ENCODE peak calls at places on chromosomes 3 and 15, in ten cellular contexts. K, L, B, Z, F, I, M, C, X and T are unnamed samples.

GRCh38 chr3:196585044-196585757 is 16.7 kb downstream of the FBXO45 start:
- DNase-seq in I (no peak), B (no peak), X (no peak), Z (no peak), K (no peak), F (no peak), M (no peak), L (no peak), C (no peak), T (no peak)

GRCh38 chr15:39919740-39920509 is at the start of gene GPR176:
- DNase-seq in K (peak), B (peak), I (peak), M (peak), C (peak), L (peak), F (no peak), X (peak), Z (peak), T (no peak)

GRCh38 chr15:66884661-66885237 is 180.7 kb upstream of the SMAD3 start:
- DNase-seq in M (no peak), I (no peak), K (no peak), F (no peak), L (no peak), B (no peak), Z (peak), X (no peak), C (no peak), T (no peak)

GRCh38 chr3:7573330-7573729 is 712.4 kb downstream of the GRM7 start:
- DNase-seq in X (no peak), B (no peak), C (no peak), K (no peak), L (no peak), F (no peak), M (no peak), Z (no peak), I (no peak), T (no peak)

GRCh38 chr15:49380912-49381311 is 42.1 kb upstream of the FGF7 start:
- DNase-seq in B (no peak), L (no peak), Z (no peak), X (no peak), F (no peak), M (no peak), C (peak), K (no peak), I (no peak), T (no peak)

GRCh38 chr15:48647963-48648362 is 2.5 kb upstream of the FBN1 start:
- DNase-seq in X (no peak), L (peak), I (no peak), C (peak), M (peak), Z (no peak), K (peak), B (no peak), F (no peak), T (no peak)

GRCh38 chr3:190772831-190773230 is 89.7 kb downstream of the GMNC start:
- DNase-seq in C (no peak), B (no peak), F (no peak), L (no peak), X (no peak), I (no peak), Z (no peak), K (no peak), M (no peak), T (no peak)

GRCh38 chr3:86388848-86389247 is 602.1 kb downstream of the VGLL3 start:
- DNase-seq in X (no peak), F (no peak), I (no peak), L (no peak), M (no peak), B (no peak), Z (no peak), K (no peak), C (peak), T (no peak)

GRCh38 chr3:107392549-107393165 is 15.4 kb downstream of the CCDC54 start:
- DNase-seq in M (no peak), C (peak), F (no peak), K (no peak), I (no peak), B (no peak), X (peak), Z (no peak), L (no peak), T (peak)

GRCh38 chr3:8424281-8424680 is 77.3 kb upstream of the LMCD1 start:
- DNase-seq in B (no peak), M (no peak), K (no peak), L (no peak), Z (no peak), F (no peak), I (no peak), C (no peak), X (no peak), T (no peak)

GRCh38 chr3:121998030-121998580 is 23.9 kb downstream of the ILDR1 start:
- DNase-seq in F (no peak), B (no peak), X (peak), M (no peak), C (no peak), Z (peak), I (no peak), L (no peak), K (no peak), T (no peak)

GRCh38 chr15:66898656-66899402 is 166.6 kb upstream of the SMAD3 start:
- DNase-seq in L (no peak), F (no peak), M (no peak), C (peak), K (no peak), Z (no peak), B (no peak), X (no peak), I (no peak), T (no peak)

GRCh38 chr3:147653309-147653923 is 244.3 kb downstream of the ZIC1 start:
- DNase-seq in B (no peak), I (no peak), X (peak), L (no peak), M (no peak), F (no peak), K (no peak), C (no peak), Z (no peak), T (no peak)

GRCh38 chr3:176798680-176799079 is 398.6 kb downstream of the TBL1XR1 start:
- DNase-seq in I (no peak), M (no peak), L (no peak), Z (no peak), X (no peak), B (no peak), K (no peak), C (no peak), F (no peak), T (no peak)

GRCh38 chr15:77033729-77034619 is 36.9 kb downstream of the TSPAN3 start:
- DNase-seq in I (peak), X (no peak), F (no peak), Z (peak), K (peak), L (no peak), M (no peak), B (no peak), C (no peak), T (no peak)

GRCh38 chr3:173221010-173221409 is 80.0 kb upstream of the SPATA16 start:
- DNase-seq in C (peak), L (no peak), I (no peak), K (no peak), X (no peak), B (no peak), M (no peak), Z (no peak), F (no peak), T (no peak)

GRCh38 chr3:107117922-107118576 is 259.2 kb upstream of the CCDC54 start:
- DNase-seq in B (peak), Z (peak), X (peak), F (no peak), I (no peak), L (peak), M (peak), K (peak), C (peak), T (no peak)

GRCh38 chr3:188797045-188797444 is 374.7 kb upstream of the TPRG1 start:
- DNase-seq in L (no peak), F (no peak), Z (no peak), B (no peak), C (peak), X (no peak), I (no peak), K (no peak), M (no peak), T (no peak)

GRCh38 chr3:188792788-188793187 is 379.0 kb upstream of the TPRG1 start:
- DNase-seq in C (peak), B (peak), Z (peak), I (peak), M (no peak), K (peak), L (peak), F (no peak), X (peak), T (no peak)

GRCh38 chr3:188801393-188801792 is 370.4 kb upstream of the TPRG1 start:
- DNase-seq in F (no peak), K (no peak), M (no peak), Z (no peak), L (no peak), I (no peak), C (no peak), B (no peak), X (no peak), T (no peak)

GRCh38 chr3:188796122-188796631 is 375.6 kb upstream of the TPRG1 start:
- DNase-seq in I (peak), L (no peak), M (no peak), Z (peak), K (no peak), X (peak), B (peak), F (no peak), C (no peak), T (no peak)
- H3K27ac ChIP-seq in I (no peak), L (no peak), M (no peak), Z (peak), K (peak), X (peak), B (no peak), F (no peak), C (no peak), T (peak)

GRCh38 chr15:80727196-80727595 is 32.1 kb downstream of the ABHD17C start:
- DNase-seq in F (no peak), Z (no peak), M (no peak), L (no peak), K (no peak), C (peak), X (peak), B (no peak), I (no peak), T (no peak)
- H3K27ac ChIP-seq in F (no peak), Z (no peak), M (no peak), L (no peak), K (no peak), C (no peak), X (no peak), B (peak), I (no peak), T (no peak)

GRCh38 chr3:19888428-19889152 is 45.4 kb downstream of the EFHB start:
- DNase-seq in B (no peak), M (no peak), X (no peak), F (no peak), C (no peak), L (no peak), K (no peak), I (no peak), Z (no peak), T (no peak)
- H3K27ac ChIP-seq in B (no peak), M (no peak), X (peak), F (no peak), C (no peak), L (peak), K (peak), I (no peak), Z (no peak), T (peak)

GRCh38 chr3:13280856-13281656 is 139.1 kb downstream of the NUP210 start:
- DNase-seq in C (peak), Z (no peak), K (no peak), L (no peak), B (peak), I (no peak), F (no peak), M (no peak), X (no peak), T (no peak)
- H3K27ac ChIP-seq in C (no peak), Z (no peak), K (peak), L (peak), B (peak), I (no peak), F (no peak), M (no peak), X (no peak), T (no peak)

GRCh38 chr3:133506215-133506901 is 67.1 kb upstream of the CDV3 start:
- DNase-seq in I (no peak), B (no peak), F (peak), K (no peak), L (no peak), C (no peak), Z (no peak), M (no peak), X (no peak), T (no peak)
- H3K27ac ChIP-seq in I (no peak), B (no peak), F (peak), K (no peak), L (peak), C (no peak), Z (no peak), M (no peak), X (no peak), T (no peak)

GRCh38 chr3:157416347-157417087 is 20.1 kb upstream of the PTX3 start:
- DNase-seq in Z (no peak), I (no peak), B (no peak), M (no peak), K (no peak), C (no peak), F (no peak), X (no peak), L (no peak), T (no peak)
- H3K27ac ChIP-seq in Z (no peak), I (no peak), B (no peak), M (no peak), K (no peak), C (no peak), F (no peak), X (no peak), L (no peak), T (no peak)

DNA sequence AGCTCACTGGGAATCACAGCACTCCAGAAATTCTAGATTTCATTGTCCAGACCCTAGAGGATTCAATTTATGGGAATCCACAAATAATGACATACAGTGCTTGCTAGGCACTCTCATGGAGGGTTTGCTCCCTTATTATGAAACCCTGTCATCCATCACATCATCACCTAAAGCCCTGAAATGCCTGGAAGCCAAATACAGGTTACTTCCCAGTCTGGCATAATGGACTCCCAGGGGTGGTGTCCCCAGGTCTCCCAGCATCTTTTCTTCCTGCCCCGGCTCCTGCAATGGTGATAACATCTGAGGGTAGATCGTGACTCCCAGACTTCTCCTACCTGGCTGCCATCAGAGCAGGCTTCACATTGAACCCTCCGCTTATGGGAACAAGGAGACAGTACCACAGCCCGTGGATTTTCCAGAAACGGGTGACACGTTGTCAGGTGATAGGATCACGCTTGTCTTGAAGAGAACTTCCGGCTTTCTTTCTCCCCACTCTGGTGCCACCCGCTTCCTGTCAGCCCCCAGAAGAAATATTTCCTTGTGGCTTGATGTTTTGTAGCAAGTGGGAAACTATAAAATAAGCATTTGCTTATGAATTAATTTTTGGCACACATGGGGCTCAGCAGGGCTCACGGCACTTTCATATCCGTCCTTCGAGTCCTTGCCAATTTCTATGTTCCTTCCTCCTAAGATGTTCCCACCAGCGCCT is 238.7 kb upstream of the BHLHE40 start:
- DNase-seq in M (peak), I (peak), B (peak), C (no peak), Z (peak), X (no peak), K (no peak), F (no peak), L (no peak), T (no peak)
- H3K27ac ChIP-seq in M (peak), I (peak), B (peak), C (no peak), Z (peak), X (peak), K (peak), F (no peak), L (peak), T (peak)

DNA sequence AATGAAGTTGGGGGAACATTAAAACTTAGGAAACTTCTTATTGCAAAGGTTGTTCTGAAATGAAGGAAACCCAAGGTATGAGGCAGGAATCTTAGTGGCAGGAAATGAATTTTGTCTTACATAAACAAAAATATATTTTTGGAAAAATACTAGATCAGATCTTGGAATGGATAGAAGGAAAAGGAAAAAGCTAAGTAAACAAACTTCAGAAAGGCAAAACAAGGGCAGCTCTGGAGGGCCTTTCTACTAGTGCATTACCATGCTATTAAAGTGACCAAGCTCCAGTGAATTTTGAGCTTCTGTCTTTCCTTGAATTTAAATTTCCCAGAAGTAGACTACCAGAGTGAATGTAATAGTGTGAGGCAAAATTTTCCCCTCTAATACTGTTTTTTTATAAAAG is 13.6 kb downstream of the ARL6 start:
- DNase-seq in B (no peak), I (no peak), X (no peak), L (no peak), K (no peak), F (no peak), M (no peak), Z (no peak), C (no peak), T (no peak)
- H3K27ac ChIP-seq in B (no peak), I (no peak), X (no peak), L (no peak), K (no peak), F (no peak), M (no peak), Z (no peak), C (no peak), T (no peak)

GRCh38 chr3:63976862-63977180 is 46.5 kb downstream of the PSMD6 start:
- DNase-seq in C (no peak), K (no peak), Z (no peak), M (no peak), F (no peak), I (no peak), X (no peak), L (no peak), B (no peak), T (no peak)

GRCh38 chr3:63980019-63980418 is 43.3 kb downstream of the PSMD6 start:
- DNase-seq in F (no peak), Z (no peak), M (no peak), X (no peak), I (no peak), C (no peak), K (no peak), L (no peak), B (no peak), T (no peak)

GRCh38 chr3:63980830-63981498 is 42.3 kb downstream of the PSMD6 start:
- DNase-seq in C (no peak), M (no peak), B (no peak), Z (no peak), X (no peak), L (no peak), F (no peak), K (no peak), I (no peak), T (no peak)

GRCh38 chr3:63977893-63978292 is 45.4 kb downstream of the PSMD6 start:
- DNase-seq in Z (no peak), F (no peak), M (no peak), L (no peak), X (no peak), C (no peak), I (no peak), K (no peak), B (no peak), T (no peak)

DNA sequence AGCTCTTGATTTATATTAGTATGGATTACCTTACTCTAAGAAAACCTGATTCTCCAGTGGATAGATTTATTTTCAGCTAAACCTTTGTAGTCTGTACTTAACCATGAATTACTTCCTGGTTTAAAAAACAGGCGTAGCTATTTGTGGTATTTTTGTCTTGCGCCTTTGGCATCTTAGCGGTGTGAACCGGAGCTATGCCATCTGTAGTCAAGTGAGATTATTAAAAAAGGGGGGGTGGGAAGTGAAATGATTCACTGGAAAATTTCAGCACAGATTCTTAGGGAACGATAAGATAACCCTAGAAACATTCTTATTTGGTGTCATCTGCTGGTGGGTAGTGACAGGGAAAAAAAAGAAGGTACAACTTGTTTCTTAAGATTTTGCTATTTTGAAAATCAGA is 44.2 kb downstream of the PSMD6 start:
- DNase-seq in M (no peak), C (no peak), X (peak), L (no peak), I (no peak), Z (no peak), K (no peak), F (no peak), B (no peak), T (no peak)
- H3K27ac ChIP-seq in M (no peak), C (no peak), X (peak), L (peak), I (no peak), Z (no peak), K (peak), F (no peak), B (no peak), T (no peak)

GRCh38 chr3:113147608-113148306 is 63.6 kb upstream of the BOC start:
- DNase-seq in Z (no peak), B (peak), I (peak), L (no peak), C (no peak), K (no peak), X (no peak), F (no peak), M (peak), T (no peak)
- H3K27ac ChIP-seq in Z (no peak), B (peak), I (no peak), L (no peak), C (no peak), K (no peak), X (no peak), F (no peak), M (peak), T (no peak)